ENCODE peak calls at places on chromosomes 2 and 18, in eight cellular contexts. Y, C, P, E, I, A, V and Z are unnamed samples.
A peak's percentile ranks its signal among the peaks of the same experiment; 100 is the strongest.

GRCh38 chr2:103921161-103921560 is 932.8 kb upstream of the POU3F3 start:
- DNase-seq in V (no peak), A (no peak), P (no peak), I (no peak), C (no peak), E (no peak), Y (no peak), Z (no peak)

GRCh38 chr2:43051316-43051715 is 175.1 kb downstream of the ZFP36L2 start:
- DNase-seq in V (no peak), I (no peak), E (peak; percentile 41), A (no peak), P (peak; percentile 73), Y (no peak), C (peak; percentile 67), Z (peak; percentile 78)

GRCh38 chr2:197055045-197055444 is 128.5 kb upstream of the PGAP1 start:
- DNase-seq in A (no peak), I (no peak), P (no peak), C (no peak), V (no peak), E (no peak), Y (no peak), Z (no peak)

GRCh38 chr2:96839288-96839874 is 4.4 kb downstream of the ANKRD23 start:
- DNase-seq in Y (no peak), V (peak; percentile 18), P (no peak), I (peak; percentile 62), C (peak; percentile 92), A (no peak), E (peak; percentile 82), Z (no peak)

GRCh38 chr18:50870138-50870845 is 8.6 kb upstream of the ME2 start:
- DNase-seq in I (no peak), P (peak; percentile 50), A (no peak), Y (no peak), C (no peak), V (peak; percentile 54), E (no peak), Z (peak; percentile 56)

GRCh38 chr18:11994708-11995444 is 13.6 kb downstream of the IMPA2 start:
- DNase-seq in A (peak; percentile 41), E (peak; percentile 54), C (no peak), I (no peak), V (peak; percentile 36), Y (no peak), P (peak; percentile 27), Z (no peak)

GRCh38 chr2:101768480-101769077 is 71.1 kb downstream of the MAP4K4 start:
- DNase-seq in V (no peak), I (no peak), A (no peak), C (no peak), P (no peak), E (no peak), Y (no peak), Z (no peak)

GRCh38 chr2:143254108-143254507 is 124.9 kb downstream of the ARHGAP15 start:
- DNase-seq in I (no peak), Y (no peak), A (no peak), E (no peak), P (peak; percentile 4), V (no peak), C (peak; percentile 53), Z (no peak)

GRCh38 chr18:11136241-11136640 is 13.1 kb downstream of the PIEZO2 start:
- DNase-seq in A (peak; percentile 11), I (no peak), P (no peak), Y (no peak), E (no peak), C (no peak), V (no peak), Z (no peak)

GRCh38 chr2:149040451-149040850 is 2.0 kb downstream of the LYPD6B start:
- DNase-seq in V (no peak), P (peak; percentile 19), Y (no peak), I (no peak), A (peak; percentile 47), C (no peak), E (no peak), Z (no peak)

GRCh38 chr2:149038442-149039212 is at the start of gene LYPD6B:
- DNase-seq in A (peak; percentile 70), E (peak; percentile 87), Y (peak; percentile 86), P (peak; percentile 13), V (no peak), I (no peak), C (no peak), Z (no peak)

GRCh38 chr2:149037851-149038250 is 648 bp upstream of the LYPD6B start:
- DNase-seq in I (no peak), C (no peak), E (peak; percentile 53), V (no peak), A (peak; percentile 61), P (no peak), Y (no peak), Z (no peak)

GRCh38 chr2:149041482-149041881 is 3.0 kb downstream of the LYPD6B start:
- DNase-seq in P (no peak), V (no peak), I (no peak), E (no peak), A (no peak), C (no peak), Y (no peak), Z (no peak)

DNA sequence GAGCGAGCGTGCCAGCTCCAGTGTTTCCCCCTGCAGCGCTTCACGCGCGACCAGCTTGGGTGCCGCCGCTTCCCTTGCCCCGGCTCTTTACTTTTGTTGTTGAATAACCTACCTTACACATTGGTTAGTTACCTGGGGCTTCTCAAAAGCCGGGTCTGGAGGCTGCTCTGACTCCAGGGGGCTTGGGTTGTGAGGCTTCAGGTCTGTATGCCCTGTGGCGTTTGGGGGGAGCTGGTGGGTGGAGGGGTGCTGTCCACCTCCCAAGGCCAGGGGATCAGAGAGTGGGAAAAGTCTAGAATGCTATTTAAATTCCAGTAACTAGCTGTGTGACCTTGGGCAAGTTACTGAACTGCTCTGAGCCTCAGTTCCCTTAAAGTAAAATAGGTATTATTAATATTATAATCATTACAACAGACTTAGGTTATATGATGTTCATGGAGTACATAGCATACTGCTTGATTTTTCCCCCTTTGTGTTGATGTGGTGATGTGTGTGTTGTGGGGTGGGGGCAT is 770 bp downstream of the LYPD6B start:
- DNase-seq in I (no peak), E (no peak), Y (no peak), P (no peak), V (no peak), A (no peak), C (no peak), Z (no peak)
- H3K4me3 ChIP-seq in I (peak overlapping the region; percentile 65), E (peak overlapping the region; percentile 51), Y (peak overlapping the region; percentile 49), P (peak overlapping the region; percentile 61), V (peak overlapping the region; percentile 62), A (peak overlapping the region; percentile 64), C (no peak overlapping the region), Z (no peak overlapping the region)

DNA sequence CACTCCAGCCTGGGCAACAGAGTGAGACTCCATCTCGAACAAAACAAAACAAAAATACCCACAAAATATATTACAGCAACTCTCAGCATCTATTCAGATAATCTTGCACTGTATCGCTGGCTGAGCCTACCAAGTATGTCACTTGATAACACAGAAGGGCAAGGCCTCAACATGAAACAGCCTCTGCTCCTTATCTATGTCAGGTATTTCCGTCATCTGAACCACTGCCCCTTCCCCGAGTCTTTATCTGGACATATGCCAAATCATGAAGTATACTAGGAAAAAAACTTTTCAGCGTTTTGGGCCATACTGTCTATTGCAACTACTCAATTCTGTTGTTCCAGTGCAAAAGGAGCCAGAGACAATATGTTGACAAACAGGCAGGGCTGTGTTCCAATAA is 17.7 kb downstream of the PDIA6 start:
- DNase-seq in E (no peak), C (no peak), A (no peak), Y (no peak), V (no peak), P (no peak), I (no peak), Z (no peak)
- TF ChIP-seq CTCF in E (no peak), C (no peak), A (no peak), Y (no peak), V (no peak), P (no peak), I (no peak), Z (no peak)

GRCh38 chr2:230846360-230846759 is 18.4 kb upstream of the ITM2C start:
- DNase-seq in E (no peak), I (no peak), P (no peak), C (no peak), V (no peak), Y (no peak), A (no peak), Z (no peak)

GRCh38 chr2:230849633-230850357 is 14.9 kb upstream of the ITM2C start:
- DNase-seq in A (peak; percentile 77), I (no peak), V (no peak), Y (peak; percentile 81), P (peak; percentile 26), C (peak; percentile 83), E (peak; percentile 72), Z (peak; percentile 30)

GRCh38 chr2:230852113-230852512 is 12.6 kb upstream of the ITM2C start:
- DNase-seq in E (no peak), V (no peak), P (no peak), C (no peak), Y (no peak), A (no peak), I (no peak), Z (no peak)

GRCh38 chr2:230850358-230850658 is 14.4 kb upstream of the ITM2C start:
- DNase-seq in A (no peak), Y (no peak), V (no peak), C (no peak), E (no peak), P (no peak), I (no peak), Z (no peak)

DNA sequence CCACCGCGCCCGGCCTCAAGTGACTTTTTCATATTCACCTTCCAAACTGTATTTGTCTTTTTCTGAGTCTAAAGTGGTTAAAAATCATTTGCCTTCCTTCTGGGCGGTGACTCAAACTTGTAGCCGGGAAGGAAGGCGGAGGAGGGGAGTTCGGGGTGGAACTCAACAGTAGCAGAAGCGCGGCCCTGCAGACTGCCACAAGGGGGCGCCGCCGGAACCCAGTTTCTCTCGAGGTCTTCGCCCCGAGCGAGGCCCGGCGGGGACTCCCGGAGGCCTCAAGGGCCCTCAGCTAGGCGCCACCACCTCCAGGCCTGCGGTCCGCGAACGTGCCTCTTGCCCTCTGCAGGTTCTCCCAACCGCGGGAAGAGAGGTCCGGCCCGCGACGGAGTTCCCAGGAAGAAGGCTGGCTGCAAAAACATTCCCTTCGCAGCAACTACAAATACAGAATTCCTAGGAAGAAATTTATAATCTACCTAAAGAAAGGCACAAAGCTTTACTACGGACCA is 16.8 kb upstream of the ITM2C start:
- DNase-seq in V (peak; percentile 78), I (no peak), P (peak; percentile 82), E (peak; percentile 92), C (peak; percentile 94), A (peak; percentile 92), Y (peak; percentile 96), Z (peak; percentile 86)
- H3K4me3 ChIP-seq in V (no peak overlapping the region), I (peak overlapping the region; percentile 54), P (no peak overlapping the region), E (no peak overlapping the region), C (no peak overlapping the region), A (no peak overlapping the region), Y (no peak overlapping the region), Z (no peak overlapping the region)

GRCh38 chr18:57497372-57498294 is 62.5 kb downstream of the ONECUT2 start:
- DNase-seq in P (no peak), Y (no peak), C (no peak), A (no peak), E (no peak), V (peak; percentile 46), I (no peak), Z (peak; percentile 7)

GRCh38 chr18:57502624-57503023 is 67.5 kb downstream of the ONECUT2 start:
- DNase-seq in A (no peak), I (no peak), V (no peak), P (no peak), E (no peak), Y (no peak), C (no peak), Z (no peak)

DNA sequence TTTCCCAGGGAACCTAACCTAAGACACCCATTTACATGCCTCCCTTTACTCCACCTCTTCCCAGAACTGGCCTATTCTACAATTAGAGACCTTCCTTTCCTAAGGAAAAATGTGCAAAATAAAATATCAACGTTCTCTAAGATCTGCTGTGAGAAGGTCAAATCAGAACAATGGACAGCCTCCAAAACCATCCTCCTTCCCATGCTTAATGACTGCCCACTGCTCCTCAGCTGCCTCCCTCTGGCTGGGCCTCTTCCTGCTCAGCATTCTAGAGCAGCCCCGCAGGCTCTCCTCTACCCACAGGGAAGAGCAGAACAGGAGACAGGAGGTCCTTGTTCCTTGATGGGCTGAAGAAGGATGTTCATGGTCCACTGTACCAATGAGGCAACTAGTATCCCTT is 63.7 kb downstream of the ONECUT2 start:
- DNase-seq in C (no peak), P (no peak), V (no peak), I (no peak), E (no peak), A (no peak), Y (no peak), Z (no peak)
- TF ChIP-seq CTCF in C (no peak), P (no peak), V (no peak), I (no peak), E (no peak), A (no peak), Y (no peak), Z (no peak)